ENCODE peak calls at places on chromosomes 2 and 18, in nine cellular contexts. One of them, this sample, is unnamed.

GRCh38 chr2:85988914-85989270 is 100.1 kb upstream of the ST3GAL5 start:
- DNase-seq in nephron progenitor cell: no peak
- DNase-seq in D721Med: no peak
- DNase-seq in stomach: no peak
- DNase-seq in stimulated activated CD8-positive, alpha-beta memory T cell treated with anti-CD3 and anti-CD28 coated beads, Interleukin-15, amount 100 ng/mL, for 1 hour: no peak
- DNase-seq in HT1080: no peak
- DNase-seq in NCI-H748 treated with DMSO at 0.1 percent for 48 hours: no peak
- DNase-seq in GM10248: no peak
- DNase-seq in activated CD4-positive, alpha-beta T cell treated with anti-CD3 and anti-CD28 coated beads, Interleukin-2, amount 10 ng/mL, durations not matched to agents 7 days and 5 days: peak; percentile 3
- DNase-seq in this sample: no peak

GRCh38 chr18:79924814-79925655 is 26.4 kb downstream of the SLC66A2 start:
- DNase-seq in stomach: peak; percentile 21
- DNase-seq in HT1080: no peak
- DNase-seq in stimulated activated CD8-positive, alpha-beta memory T cell treated with anti-CD3 and anti-CD28 coated beads, Interleukin-15, amount 100 ng/mL, for 1 hour: no peak
- DNase-seq in D721Med: no peak
- DNase-seq in GM10248: no peak
- DNase-seq in activated CD4-positive, alpha-beta T cell treated with anti-CD3 and anti-CD28 coated beads, Interleukin-2, amount 10 ng/mL, durations not matched to agents 7 days and 5 days: no peak
- DNase-seq in NCI-H748 treated with DMSO at 0.1 percent for 48 hours: no peak
- DNase-seq in nephron progenitor cell: no peak
- DNase-seq in this sample: no peak

GRCh38 chr2:19488009-19488691 is 129.7 kb upstream of the OSR1 start:
- DNase-seq in HT1080: peak; percentile 94
- DNase-seq in stimulated activated CD8-positive, alpha-beta memory T cell treated with anti-CD3 and anti-CD28 coated beads, Interleukin-15, amount 100 ng/mL, for 1 hour: no peak
- DNase-seq in stomach: no peak
- DNase-seq in NCI-H748 treated with DMSO at 0.1 percent for 48 hours: no peak
- DNase-seq in activated CD4-positive, alpha-beta T cell treated with anti-CD3 and anti-CD28 coated beads, Interleukin-2, amount 10 ng/mL, durations not matched to agents 7 days and 5 days: no peak
- DNase-seq in GM10248: no peak
- DNase-seq in D721Med: no peak
- DNase-seq in nephron progenitor cell: no peak
- DNase-seq in this sample: no peak

GRCh38 chr2:238286551-238286950 is 1.9 kb downstream of the PER2 start:
- DNase-seq in stimulated activated CD8-positive, alpha-beta memory T cell treated with anti-CD3 and anti-CD28 coated beads, Interleukin-15, amount 100 ng/mL, for 1 hour: no peak
- DNase-seq in activated CD4-positive, alpha-beta T cell treated with anti-CD3 and anti-CD28 coated beads, Interleukin-2, amount 10 ng/mL, durations not matched to agents 7 days and 5 days: no peak
- DNase-seq in stomach: peak; percentile 85
- DNase-seq in NCI-H748 treated with DMSO at 0.1 percent for 48 hours: no peak
- DNase-seq in HT1080: no peak
- DNase-seq in GM10248: no peak
- DNase-seq in nephron progenitor cell: no peak
- DNase-seq in D721Med: no peak
- DNase-seq in this sample: no peak

GRCh38 chr2:10091182-10091932 is 11.1 kb upstream of the CYS1 start:
- DNase-seq in activated CD4-positive, alpha-beta T cell treated with anti-CD3 and anti-CD28 coated beads, Interleukin-2, amount 10 ng/mL, durations not matched to agents 7 days and 5 days: peak; percentile 31
- DNase-seq in D721Med: no peak
- DNase-seq in stomach: peak; percentile 51
- DNase-seq in HT1080: no peak
- DNase-seq in NCI-H748 treated with DMSO at 0.1 percent for 48 hours: no peak
- DNase-seq in stimulated activated CD8-positive, alpha-beta memory T cell treated with anti-CD3 and anti-CD28 coated beads, Interleukin-15, amount 100 ng/mL, for 1 hour: no peak
- DNase-seq in GM10248: no peak
- DNase-seq in nephron progenitor cell: no peak
- DNase-seq in this sample: no peak

GRCh38 chr18:50451100-50451842 is 76.4 kb downstream of the SKA1 start:
- DNase-seq in stimulated activated CD8-positive, alpha-beta memory T cell treated with anti-CD3 and anti-CD28 coated beads, Interleukin-15, amount 100 ng/mL, for 1 hour: no peak
- DNase-seq in NCI-H748 treated with DMSO at 0.1 percent for 48 hours: no peak
- DNase-seq in stomach: no peak
- DNase-seq in activated CD4-positive, alpha-beta T cell treated with anti-CD3 and anti-CD28 coated beads, Interleukin-2, amount 10 ng/mL, durations not matched to agents 7 days and 5 days: no peak
- DNase-seq in D721Med: no peak
- DNase-seq in GM10248: no peak
- DNase-seq in nephron progenitor cell: no peak
- DNase-seq in HT1080: no peak
- DNase-seq in this sample: no peak

GRCh38 chr2:234427081-234428058 is 69.5 kb downstream of the ARL4C start:
- DNase-seq in D721Med: no peak
- DNase-seq in activated CD4-positive, alpha-beta T cell treated with anti-CD3 and anti-CD28 coated beads, Interleukin-2, amount 10 ng/mL, durations not matched to agents 7 days and 5 days: peak; percentile 37
- DNase-seq in NCI-H748 treated with DMSO at 0.1 percent for 48 hours: no peak
- DNase-seq in stimulated activated CD8-positive, alpha-beta memory T cell treated with anti-CD3 and anti-CD28 coated beads, Interleukin-15, amount 100 ng/mL, for 1 hour: no peak
- DNase-seq in HT1080: no peak
- DNase-seq in nephron progenitor cell: no peak
- DNase-seq in stomach: no peak
- DNase-seq in GM10248: no peak
- DNase-seq in this sample: no peak

GRCh38 chr2:51673628-51674027 is 641.7 kb upstream of the NRXN1 start:
- DNase-seq in HT1080: no peak
- DNase-seq in stomach: no peak
- DNase-seq in D721Med: no peak
- DNase-seq in nephron progenitor cell: no peak
- DNase-seq in GM10248: no peak
- DNase-seq in stimulated activated CD8-positive, alpha-beta memory T cell treated with anti-CD3 and anti-CD28 coated beads, Interleukin-15, amount 100 ng/mL, for 1 hour: no peak
- DNase-seq in activated CD4-positive, alpha-beta T cell treated with anti-CD3 and anti-CD28 coated beads, Interleukin-2, amount 10 ng/mL, durations not matched to agents 7 days and 5 days: no peak
- DNase-seq in NCI-H748 treated with DMSO at 0.1 percent for 48 hours: no peak
- DNase-seq in this sample: no peak

GRCh38 chr18:77071711-77072292 is 60.8 kb downstream of the MBP start:
- DNase-seq in stomach: peak; percentile 44
- DNase-seq in activated CD4-positive, alpha-beta T cell treated with anti-CD3 and anti-CD28 coated beads, Interleukin-2, amount 10 ng/mL, durations not matched to agents 7 days and 5 days: peak; percentile 70
- DNase-seq in nephron progenitor cell: no peak
- DNase-seq in D721Med: no peak
- DNase-seq in NCI-H748 treated with DMSO at 0.1 percent for 48 hours: no peak
- DNase-seq in HT1080: peak; percentile 76
- DNase-seq in stimulated activated CD8-positive, alpha-beta memory T cell treated with anti-CD3 and anti-CD28 coated beads, Interleukin-15, amount 100 ng/mL, for 1 hour: no peak
- DNase-seq in GM10248: no peak
- DNase-seq in this sample: peak; percentile 84

GRCh38 chr18:3667255-3668137 is 217.5 kb downstream of the TGIF1 start:
- DNase-seq in stomach: no peak
- DNase-seq in D721Med: no peak
- DNase-seq in stimulated activated CD8-positive, alpha-beta memory T cell treated with anti-CD3 and anti-CD28 coated beads, Interleukin-15, amount 100 ng/mL, for 1 hour: no peak
- DNase-seq in HT1080: no peak
- DNase-seq in nephron progenitor cell: no peak
- DNase-seq in NCI-H748 treated with DMSO at 0.1 percent for 48 hours: no peak
- DNase-seq in GM10248: no peak
- DNase-seq in activated CD4-positive, alpha-beta T cell treated with anti-CD3 and anti-CD28 coated beads, Interleukin-2, amount 10 ng/mL, durations not matched to agents 7 days and 5 days: no peak
- DNase-seq in this sample: no peak

GRCh38 chr18:55790296-55790695 is 202.3 kb upstream of the TCF4 start:
- DNase-seq in GM10248: no peak
- DNase-seq in stimulated activated CD8-positive, alpha-beta memory T cell treated with anti-CD3 and anti-CD28 coated beads, Interleukin-15, amount 100 ng/mL, for 1 hour: no peak
- DNase-seq in D721Med: no peak
- DNase-seq in activated CD4-positive, alpha-beta T cell treated with anti-CD3 and anti-CD28 coated beads, Interleukin-2, amount 10 ng/mL, durations not matched to agents 7 days and 5 days: no peak
- DNase-seq in nephron progenitor cell: no peak
- DNase-seq in stomach: no peak
- DNase-seq in HT1080: peak; percentile 89
- DNase-seq in NCI-H748 treated with DMSO at 0.1 percent for 48 hours: no peak
- DNase-seq in this sample: no peak

GRCh38 chr2:178521304-178522150 is 41.3 kb downstream of the PLEKHA3 start:
- DNase-seq in D721Med: no peak
- DNase-seq in GM10248: no peak
- DNase-seq in HT1080: no peak
- DNase-seq in activated CD4-positive, alpha-beta T cell treated with anti-CD3 and anti-CD28 coated beads, Interleukin-2, amount 10 ng/mL, durations not matched to agents 7 days and 5 days: no peak
- DNase-seq in NCI-H748 treated with DMSO at 0.1 percent for 48 hours: no peak
- DNase-seq in nephron progenitor cell: no peak
- DNase-seq in stimulated activated CD8-positive, alpha-beta memory T cell treated with anti-CD3 and anti-CD28 coated beads, Interleukin-15, amount 100 ng/mL, for 1 hour: no peak
- DNase-seq in stomach: no peak
- DNase-seq in this sample: no peak

GRCh38 chr2:238702691-238703415 is 145.0 kb upstream of the TWIST2 start:
- DNase-seq in D721Med: no peak
- DNase-seq in nephron progenitor cell: no peak
- DNase-seq in stimulated activated CD8-positive, alpha-beta memory T cell treated with anti-CD3 and anti-CD28 coated beads, Interleukin-15, amount 100 ng/mL, for 1 hour: no peak
- DNase-seq in HT1080: no peak
- DNase-seq in GM10248: no peak
- DNase-seq in NCI-H748 treated with DMSO at 0.1 percent for 48 hours: no peak
- DNase-seq in activated CD4-positive, alpha-beta T cell treated with anti-CD3 and anti-CD28 coated beads, Interleukin-2, amount 10 ng/mL, durations not matched to agents 7 days and 5 days: peak; percentile 4
- DNase-seq in stomach: no peak
- DNase-seq in this sample: no peak

GRCh38 chr2:129192117-129192516 is 787.3 kb upstream of the RAB6C start:
- DNase-seq in HT1080: no peak
- DNase-seq in nephron progenitor cell: no peak
- DNase-seq in stomach: no peak
- DNase-seq in activated CD4-positive, alpha-beta T cell treated with anti-CD3 and anti-CD28 coated beads, Interleukin-2, amount 10 ng/mL, durations not matched to agents 7 days and 5 days: no peak
- DNase-seq in GM10248: no peak
- DNase-seq in stimulated activated CD8-positive, alpha-beta memory T cell treated with anti-CD3 and anti-CD28 coated beads, Interleukin-15, amount 100 ng/mL, for 1 hour: no peak
- DNase-seq in D721Med: no peak
- DNase-seq in NCI-H748 treated with DMSO at 0.1 percent for 48 hours: no peak
- DNase-seq in this sample: no peak

GRCh38 chr2:125095826-125096225 is 1070.7 kb downstream of the CNTNAP5 start:
- DNase-seq in HT1080: peak; percentile 18
- DNase-seq in GM10248: no peak
- DNase-seq in nephron progenitor cell: no peak
- DNase-seq in stimulated activated CD8-positive, alpha-beta memory T cell treated with anti-CD3 and anti-CD28 coated beads, Interleukin-15, amount 100 ng/mL, for 1 hour: no peak
- DNase-seq in activated CD4-positive, alpha-beta T cell treated with anti-CD3 and anti-CD28 coated beads, Interleukin-2, amount 10 ng/mL, durations not matched to agents 7 days and 5 days: no peak
- DNase-seq in D721Med: no peak
- DNase-seq in NCI-H748 treated with DMSO at 0.1 percent for 48 hours: no peak
- DNase-seq in stomach: no peak
- DNase-seq in this sample: no peak

GRCh38 chr2:121242976-121243375 is 42.0 kb downstream of the TFCP2L1 start:
- DNase-seq in D721Med: no peak
- DNase-seq in HT1080: no peak
- DNase-seq in nephron progenitor cell: no peak
- DNase-seq in stomach: no peak
- DNase-seq in stimulated activated CD8-positive, alpha-beta memory T cell treated with anti-CD3 and anti-CD28 coated beads, Interleukin-15, amount 100 ng/mL, for 1 hour: no peak
- DNase-seq in activated CD4-positive, alpha-beta T cell treated with anti-CD3 and anti-CD28 coated beads, Interleukin-2, amount 10 ng/mL, durations not matched to agents 7 days and 5 days: no peak
- DNase-seq in GM10248: no peak
- DNase-seq in NCI-H748 treated with DMSO at 0.1 percent for 48 hours: no peak
- DNase-seq in this sample: no peak

GRCh38 chr2:145649061-145649460 is 1129.1 kb upstream of the ZEB2 start:
- DNase-seq in GM10248: no peak
- DNase-seq in HT1080: no peak
- DNase-seq in activated CD4-positive, alpha-beta T cell treated with anti-CD3 and anti-CD28 coated beads, Interleukin-2, amount 10 ng/mL, durations not matched to agents 7 days and 5 days: no peak
- DNase-seq in D721Med: no peak
- DNase-seq in stomach: no peak
- DNase-seq in NCI-H748 treated with DMSO at 0.1 percent for 48 hours: no peak
- DNase-seq in stimulated activated CD8-positive, alpha-beta memory T cell treated with anti-CD3 and anti-CD28 coated beads, Interleukin-15, amount 100 ng/mL, for 1 hour: no peak
- DNase-seq in nephron progenitor cell: no peak
- DNase-seq in this sample: no peak

GRCh38 chr2:12199661-12200258 is 453.3 kb downstream of the LPIN1 start:
- DNase-seq in stomach: no peak
- DNase-seq in D721Med: no peak
- DNase-seq in HT1080: no peak
- DNase-seq in GM10248: no peak
- DNase-seq in stimulated activated CD8-positive, alpha-beta memory T cell treated with anti-CD3 and anti-CD28 coated beads, Interleukin-15, amount 100 ng/mL, for 1 hour: no peak
- DNase-seq in nephron progenitor cell: no peak
- DNase-seq in NCI-H748 treated with DMSO at 0.1 percent for 48 hours: no peak
- DNase-seq in activated CD4-positive, alpha-beta T cell treated with anti-CD3 and anti-CD28 coated beads, Interleukin-2, amount 10 ng/mL, durations not matched to agents 7 days and 5 days: no peak
- DNase-seq in this sample: no peak

GRCh38 chr2:950627-950992 is at the start of gene SNTG2:
- DNase-seq in HT1080: no peak
- DNase-seq in stomach: peak; percentile 43
- DNase-seq in GM10248: peak; percentile 46
- DNase-seq in D721Med: peak; percentile 60
- DNase-seq in NCI-H748 treated with DMSO at 0.1 percent for 48 hours: peak; percentile 9
- DNase-seq in stimulated activated CD8-positive, alpha-beta memory T cell treated with anti-CD3 and anti-CD28 coated beads, Interleukin-15, amount 100 ng/mL, for 1 hour: peak; percentile 32
- DNase-seq in nephron progenitor cell: peak; percentile 80
- DNase-seq in activated CD4-positive, alpha-beta T cell treated with anti-CD3 and anti-CD28 coated beads, Interleukin-2, amount 10 ng/mL, durations not matched to agents 7 days and 5 days: peak; percentile 46
- DNase-seq in this sample: no peak

GRCh38 chr2:168246072-168246482 is 1.3 kb downstream of the STK39 start:
- DNase-seq in HT1080: no peak
- DNase-seq in stomach: no peak
- DNase-seq in NCI-H748 treated with DMSO at 0.1 percent for 48 hours: no peak
- DNase-seq in stimulated activated CD8-positive, alpha-beta memory T cell treated with anti-CD3 and anti-CD28 coated beads, Interleukin-15, amount 100 ng/mL, for 1 hour: no peak
- DNase-seq in activated CD4-positive, alpha-beta T cell treated with anti-CD3 and anti-CD28 coated beads, Interleukin-2, amount 10 ng/mL, durations not matched to agents 7 days and 5 days: no peak
- DNase-seq in nephron progenitor cell: no peak
- DNase-seq in D721Med: no peak
- DNase-seq in GM10248: no peak
- DNase-seq in this sample: no peak

GRCh38 chr2:45450633-45451032 is 160.4 kb downstream of the SRBD1 start:
- DNase-seq in D721Med: no peak
- DNase-seq in stimulated activated CD8-positive, alpha-beta memory T cell treated with anti-CD3 and anti-CD28 coated beads, Interleukin-15, amount 100 ng/mL, for 1 hour: no peak
- DNase-seq in nephron progenitor cell: no peak
- DNase-seq in NCI-H748 treated with DMSO at 0.1 percent for 48 hours: peak; percentile 32
- DNase-seq in GM10248: no peak
- DNase-seq in HT1080: no peak
- DNase-seq in activated CD4-positive, alpha-beta T cell treated with anti-CD3 and anti-CD28 coated beads, Interleukin-2, amount 10 ng/mL, durations not matched to agents 7 days and 5 days: no peak
- DNase-seq in stomach: no peak
- DNase-seq in this sample: no peak

GRCh38 chr2:27003857-27004256 is 28.9 kb upstream of the TMEM214 start:
- DNase-seq in GM10248: no peak
- DNase-seq in nephron progenitor cell: no peak
- DNase-seq in activated CD4-positive, alpha-beta T cell treated with anti-CD3 and anti-CD28 coated beads, Interleukin-2, amount 10 ng/mL, durations not matched to agents 7 days and 5 days: no peak
- DNase-seq in stimulated activated CD8-positive, alpha-beta memory T cell treated with anti-CD3 and anti-CD28 coated beads, Interleukin-15, amount 100 ng/mL, for 1 hour: no peak
- DNase-seq in HT1080: peak; percentile 63
- DNase-seq in NCI-H748 treated with DMSO at 0.1 percent for 48 hours: no peak
- DNase-seq in stomach: no peak
- DNase-seq in D721Med: no peak
- DNase-seq in this sample: no peak

GRCh38 chr2:134304726-134305509 is 51.0 kb downstream of the MGAT5 start:
- DNase-seq in D721Med: no peak
- DNase-seq in HT1080: no peak
- DNase-seq in GM10248: no peak
- DNase-seq in stomach: no peak
- DNase-seq in activated CD4-positive, alpha-beta T cell treated with anti-CD3 and anti-CD28 coated beads, Interleukin-2, amount 10 ng/mL, durations not matched to agents 7 days and 5 days: no peak
- DNase-seq in NCI-H748 treated with DMSO at 0.1 percent for 48 hours: no peak
- DNase-seq in nephron progenitor cell: no peak
- DNase-seq in stimulated activated CD8-positive, alpha-beta memory T cell treated with anti-CD3 and anti-CD28 coated beads, Interleukin-15, amount 100 ng/mL, for 1 hour: no peak
- DNase-seq in this sample: no peak

GRCh38 chr2:9744256-9745004 is 98.8 kb upstream of the TAF1B start:
- DNase-seq in nephron progenitor cell: no peak
- DNase-seq in stomach: no peak
- DNase-seq in NCI-H748 treated with DMSO at 0.1 percent for 48 hours: no peak
- DNase-seq in stimulated activated CD8-positive, alpha-beta memory T cell treated with anti-CD3 and anti-CD28 coated beads, Interleukin-15, amount 100 ng/mL, for 1 hour: no peak
- DNase-seq in activated CD4-positive, alpha-beta T cell treated with anti-CD3 and anti-CD28 coated beads, Interleukin-2, amount 10 ng/mL, durations not matched to agents 7 days and 5 days: no peak
- DNase-seq in HT1080: no peak
- DNase-seq in GM10248: no peak
- DNase-seq in D721Med: no peak
- DNase-seq in this sample: no peak

GRCh38 chr2:189222440-189222839 is 42.9 kb upstream of the COL5A2 start:
- DNase-seq in GM10248: no peak
- DNase-seq in HT1080: peak; percentile 35
- DNase-seq in NCI-H748 treated with DMSO at 0.1 percent for 48 hours: no peak
- DNase-seq in nephron progenitor cell: no peak
- DNase-seq in stomach: peak; percentile 84
- DNase-seq in stimulated activated CD8-positive, alpha-beta memory T cell treated with anti-CD3 and anti-CD28 coated beads, Interleukin-15, amount 100 ng/mL, for 1 hour: no peak
- DNase-seq in activated CD4-positive, alpha-beta T cell treated with anti-CD3 and anti-CD28 coated beads, Interleukin-2, amount 10 ng/mL, durations not matched to agents 7 days and 5 days: no peak
- DNase-seq in D721Med: no peak
- DNase-seq in this sample: no peak

GRCh38 chr2:134189009-134189717 is 64.7 kb upstream of the MGAT5 start:
- DNase-seq in NCI-H748 treated with DMSO at 0.1 percent for 48 hours: peak; percentile 73
- DNase-seq in D721Med: no peak
- DNase-seq in nephron progenitor cell: no peak
- DNase-seq in activated CD4-positive, alpha-beta T cell treated with anti-CD3 and anti-CD28 coated beads, Interleukin-2, amount 10 ng/mL, durations not matched to agents 7 days and 5 days: no peak
- DNase-seq in HT1080: peak; percentile 86
- DNase-seq in GM10248: no peak
- DNase-seq in stomach: peak; percentile 63
- DNase-seq in stimulated activated CD8-positive, alpha-beta memory T cell treated with anti-CD3 and anti-CD28 coated beads, Interleukin-15, amount 100 ng/mL, for 1 hour: no peak
- DNase-seq in this sample: no peak

GRCh38 chr2:238231251-238231793 is 8.5 kb downstream of the HES6 start:
- DNase-seq in nephron progenitor cell: peak; percentile 83
- DNase-seq in stomach: peak; percentile 75
- DNase-seq in GM10248: peak; percentile 85
- DNase-seq in stimulated activated CD8-positive, alpha-beta memory T cell treated with anti-CD3 and anti-CD28 coated beads, Interleukin-15, amount 100 ng/mL, for 1 hour: peak; percentile 58
- DNase-seq in NCI-H748 treated with DMSO at 0.1 percent for 48 hours: no peak
- DNase-seq in activated CD4-positive, alpha-beta T cell treated with anti-CD3 and anti-CD28 coated beads, Interleukin-2, amount 10 ng/mL, durations not matched to agents 7 days and 5 days: peak; percentile 83
- DNase-seq in HT1080: no peak
- DNase-seq in D721Med: peak; percentile 5
- DNase-seq in this sample: no peak

GRCh38 chr2:113197347-113198047 is 23.7 kb downstream of the PSD4 start:
- DNase-seq in NCI-H748 treated with DMSO at 0.1 percent for 48 hours: no peak
- DNase-seq in HT1080: no peak
- DNase-seq in stomach: no peak
- DNase-seq in D721Med: no peak
- DNase-seq in activated CD4-positive, alpha-beta T cell treated with anti-CD3 and anti-CD28 coated beads, Interleukin-2, amount 10 ng/mL, durations not matched to agents 7 days and 5 days: no peak
- DNase-seq in stimulated activated CD8-positive, alpha-beta memory T cell treated with anti-CD3 and anti-CD28 coated beads, Interleukin-15, amount 100 ng/mL, for 1 hour: no peak
- DNase-seq in nephron progenitor cell: no peak
- DNase-seq in GM10248: no peak
- DNase-seq in this sample: no peak

GRCh38 chr2:104853926-104854506 is at the start of gene POU3F3:
- DNase-seq in D721Med: peak; percentile 87
- DNase-seq in HT1080: no peak
- DNase-seq in stimulated activated CD8-positive, alpha-beta memory T cell treated with anti-CD3 and anti-CD28 coated beads, Interleukin-15, amount 100 ng/mL, for 1 hour: no peak
- DNase-seq in GM10248: peak; percentile 46
- DNase-seq in NCI-H748 treated with DMSO at 0.1 percent for 48 hours: peak; percentile 87
- DNase-seq in stomach: no peak
- DNase-seq in nephron progenitor cell: peak; percentile 88
- DNase-seq in activated CD4-positive, alpha-beta T cell treated with anti-CD3 and anti-CD28 coated beads, Interleukin-2, amount 10 ng/mL, durations not matched to agents 7 days and 5 days: peak; percentile 32
- DNase-seq in this sample: no peak

GRCh38 chr2:28399946-28400345 is 7.3 kb downstream of the FOSL2 start:
- DNase-seq in GM10248: no peak
- DNase-seq in NCI-H748 treated with DMSO at 0.1 percent for 48 hours: no peak
- DNase-seq in D721Med: no peak
- DNase-seq in stomach: no peak
- DNase-seq in HT1080: no peak
- DNase-seq in nephron progenitor cell: no peak
- DNase-seq in activated CD4-positive, alpha-beta T cell treated with anti-CD3 and anti-CD28 coated beads, Interleukin-2, amount 10 ng/mL, durations not matched to agents 7 days and 5 days: no peak
- DNase-seq in stimulated activated CD8-positive, alpha-beta memory T cell treated with anti-CD3 and anti-CD28 coated beads, Interleukin-15, amount 100 ng/mL, for 1 hour: no peak
- DNase-seq in this sample: no peak

GRCh38 chr2:208252766-208253492 is 1.9 kb downstream of the IDH1 start:
- DNase-seq in nephron progenitor cell: no peak
- DNase-seq in activated CD4-positive, alpha-beta T cell treated with anti-CD3 and anti-CD28 coated beads, Interleukin-2, amount 10 ng/mL, durations not matched to agents 7 days and 5 days: no peak
- DNase-seq in D721Med: no peak
- DNase-seq in GM10248: no peak
- DNase-seq in stomach: no peak
- DNase-seq in HT1080: no peak
- DNase-seq in stimulated activated CD8-positive, alpha-beta memory T cell treated with anti-CD3 and anti-CD28 coated beads, Interleukin-15, amount 100 ng/mL, for 1 hour: no peak
- DNase-seq in NCI-H748 treated with DMSO at 0.1 percent for 48 hours: no peak
- DNase-seq in this sample: no peak